ENCODE peak calls at places on chromosome 1, in six cellular contexts. P, H, Y, I, R and U are unnamed samples.
A peak's percentile ranks its signal among the peaks of the same experiment; 100 is the strongest.

GRCh38 chr1:115924730-115925129 is 51.6 kb upstream of the SLC22A15 start:
- DNase-seq in H (no peak), I (no peak), R (no peak), Y (no peak), P (peak; percentile 43), U (no peak)

GRCh38 chr1:238606896-238607295 is 716.2 kb upstream of the ZP4 start:
- DNase-seq in R (no peak), P (peak; percentile 26), Y (no peak), I (no peak), H (no peak), U (peak; percentile 55)

GRCh38 chr1:24319962-24320361 is 805 bp downstream of the GRHL3 start:
- DNase-seq in I (no peak), P (no peak), R (no peak), Y (no peak), H (no peak), U (no peak)

GRCh38 chr1:168688679-168689657 is 40.0 kb downstream of the DPT start:
- DNase-seq in H (no peak), P (no peak), R (no peak), Y (no peak), I (no peak), U (no peak)

GRCh38 chr1:22712502-22713271 is 2.0 kb downstream of the EPHB2 start:
- DNase-seq in R (no peak), H (no peak), P (peak; percentile 19), I (no peak), Y (peak; percentile 85), U (peak; percentile 47)

GRCh38 chr1:17423781-17424245 is 15.7 kb downstream of the RCC2 start:
- DNase-seq in Y (peak; percentile 84), I (no peak), P (no peak), H (no peak), R (no peak), U (no peak)

GRCh38 chr1:1470626-1471388 is 758 bp upstream of the ATAD3B start:
- DNase-seq in P (peak; percentile 37), I (no peak), R (no peak), Y (no peak), H (peak; percentile 41), U (no peak)

GRCh38 chr1:77021637-77022036 is 154.4 kb downstream of the ST6GALNAC5 start:
- DNase-seq in I (no peak), P (no peak), R (no peak), Y (no peak), H (no peak), U (no peak)

GRCh38 chr1:157580179-157580827 is 17.6 kb downstream of the FCRL4 start:
- DNase-seq in P (peak; percentile 77), R (no peak), H (peak; percentile 69), I (no peak), Y (peak; percentile 63), U (peak; percentile 68)

GRCh38 chr1:93346472-93346991 is 825 bp downstream of the DR1 start:
- DNase-seq in P (peak; percentile 35), I (no peak), Y (no peak), R (no peak), H (peak; percentile 21), U (peak; percentile 22)